ENCODE peak calls at places on chromosome 9, in six cellular contexts. Z is neural progenitor cell, R is AG09309, A is brain microvascular endothelial cell, J is heart left ventricle, Y is WTC11. O is an unnamed sample.

GRCh38 chr9:73437758-73438157 is 286.1 kb downstream of the ANXA1 start:
- DNase-seq in Z (no peak), R (no peak), A (no peak), J (no peak), Y (no peak), O (peak; percentile 10)

GRCh38 chr9:97889941-97890557 is 32.3 kb downstream of the TRMO start:
- DNase-seq in Z (peak; percentile 67), R (no peak), A (no peak), J (no peak), Y (peak; percentile 81), O (no peak)

GRCh38 chr9:91659529-91660294 is 236.1 kb upstream of the NFIL3 start:
- DNase-seq in Z (peak; percentile 53), R (no peak), A (peak; percentile 37), J (no peak), Y (peak; percentile 46), O (no peak)

GRCh38 chr9:6869081-6869948 is 111.5 kb downstream of the KDM4C start:
- DNase-seq in Z (no peak), R (no peak), A (no peak), J (no peak), Y (no peak), O (no peak)

GRCh38 chr9:131300444-131300843 is 10.9 kb downstream of the PLPP7 start:
- DNase-seq in Z (no peak), R (no peak), A (no peak), J (no peak), Y (no peak), O (no peak)

GRCh38 chr9:85554349-85554748 is 187.4 kb downstream of the AGTPBP1 start:
- DNase-seq in Z (no peak), R (no peak), A (no peak), J (no peak), Y (no peak), O (no peak)

GRCh38 chr9:18910858-18911257 is 122.2 kb downstream of the SAXO1 start:
- DNase-seq in Z (no peak), R (no peak), A (peak; percentile 29), J (no peak), Y (no peak), O (no peak)

GRCh38 chr9:123031963-123032362 is 1.5 kb upstream of the GPR21 start:
- DNase-seq in Z (no peak), R (no peak), A (no peak), J (no peak), Y (no peak), O (no peak)

GRCh38 chr9:101708855-101709254 is 29.6 kb downstream of the GRIN3A start:
- DNase-seq in Z (no peak), R (no peak), A (no peak), J (no peak), Y (no peak), O (no peak)

GRCh38 chr9:137048655-137049543 is 2.9 kb upstream of the NPDC1 start:
- DNase-seq in Z (no peak), R (no peak), A (no peak), J (no peak), Y (peak; percentile 57), O (no peak)

GRCh38 chr9:124897570-124898460 is 35.9 kb downstream of the ARPC5L start:
- DNase-seq in Z (no peak), R (no peak), A (no peak), J (no peak), Y (no peak), O (no peak)

GRCh38 chr9:82140471-82140870 is 151.9 kb downstream of the SPATA31D1 start:
- DNase-seq in Z (no peak), R (no peak), A (no peak), J (no peak), Y (no peak), O (no peak)

GRCh38 chr9:96219615-96220257 is 82.2 kb downstream of the HSD17B3 start:
- DNase-seq in Z (peak; percentile 28), R (no peak), A (no peak), J (peak; percentile 52), Y (peak; percentile 73), O (no peak)

GRCh38 chr9:91119147-91119546 is 242.6 kb downstream of the AUH start:
- DNase-seq in Z (no peak), R (no peak), A (peak; percentile 31), J (no peak), Y (no peak), O (no peak)

GRCh38 chr9:108087781-108088180 is 598.2 kb upstream of the KLF4 start:
- DNase-seq in Z (no peak), R (no peak), A (no peak), J (no peak), Y (no peak), O (no peak)

GRCh38 chr9:129987941-129988340 is 55.0 kb downstream of the FNBP1 start:
- DNase-seq in Z (no peak), R (no peak), A (no peak), J (no peak), Y (no peak), O (no peak)

GRCh38 chr9:98998441-98999151 is 54.9 kb downstream of the COL15A1 start:
- DNase-seq in Z (peak; percentile 82), R (no peak), A (peak; percentile 77), J (peak; percentile 91), Y (peak; percentile 88), O (peak; percentile 44)

GRCh38 chr9:5536684-5537083 is 26.4 kb downstream of the PDCD1LG2 start:
- DNase-seq in Z (no peak), R (no peak), A (no peak), J (no peak), Y (no peak), O (no peak)

GRCh38 chr9:121921444-121921843 is 171.7 kb downstream of the TTLL11 start:
- DNase-seq in Z (no peak), R (no peak), A (no peak), J (no peak), Y (no peak), O (no peak)

GRCh38 chr9:37332581-37332980 is 89.9 kb upstream of the GRHPR start:
- DNase-seq in Z (no peak), R (no peak), A (no peak), J (no peak), Y (no peak), O (no peak)

GRCh38 chr9:111041902-111042301 is 3.6 kb upstream of the LPAR1 start:
- DNase-seq in Z (no peak), R (no peak), A (no peak), J (no peak), Y (no peak), O (no peak)

GRCh38 chr9:72911816-72912215 is 41.0 kb downstream of the ALDH1A1 start:
- DNase-seq in Z (no peak), R (no peak), A (no peak), J (no peak), Y (no peak), O (no peak)

GRCh38 chr9:135729480-135729879 is 27.5 kb downstream of the KCNT1 start:
- DNase-seq in Z (no peak), R (no peak), A (no peak), J (no peak), Y (no peak), O (no peak)

GRCh38 chr9:105431413-105432246 is 16.2 kb upstream of the FSD1L start:
- DNase-seq in Z (no peak), R (no peak), A (no peak), J (no peak), Y (no peak), O (no peak)

GRCh38 chr9:137878146-137878941 is 762 bp downstream of the CACNA1B start:
- DNase-seq in Z (peak; percentile 96), R (no peak), A (peak; percentile 3), J (no peak), Y (peak; percentile 90), O (no peak)

GRCh38 chr9:84229186-84229585 is 111.4 kb downstream of the SLC28A3 start:
- DNase-seq in Z (no peak), R (no peak), A (no peak), J (no peak), Y (no peak), O (no peak)

GRCh38 chr9:115211413-115212204 is 93.7 kb upstream of the TNC start:
- DNase-seq in Z (no peak), R (peak; percentile 89), A (peak; percentile 74), J (no peak), Y (no peak), O (peak; percentile 49)

DNA sequence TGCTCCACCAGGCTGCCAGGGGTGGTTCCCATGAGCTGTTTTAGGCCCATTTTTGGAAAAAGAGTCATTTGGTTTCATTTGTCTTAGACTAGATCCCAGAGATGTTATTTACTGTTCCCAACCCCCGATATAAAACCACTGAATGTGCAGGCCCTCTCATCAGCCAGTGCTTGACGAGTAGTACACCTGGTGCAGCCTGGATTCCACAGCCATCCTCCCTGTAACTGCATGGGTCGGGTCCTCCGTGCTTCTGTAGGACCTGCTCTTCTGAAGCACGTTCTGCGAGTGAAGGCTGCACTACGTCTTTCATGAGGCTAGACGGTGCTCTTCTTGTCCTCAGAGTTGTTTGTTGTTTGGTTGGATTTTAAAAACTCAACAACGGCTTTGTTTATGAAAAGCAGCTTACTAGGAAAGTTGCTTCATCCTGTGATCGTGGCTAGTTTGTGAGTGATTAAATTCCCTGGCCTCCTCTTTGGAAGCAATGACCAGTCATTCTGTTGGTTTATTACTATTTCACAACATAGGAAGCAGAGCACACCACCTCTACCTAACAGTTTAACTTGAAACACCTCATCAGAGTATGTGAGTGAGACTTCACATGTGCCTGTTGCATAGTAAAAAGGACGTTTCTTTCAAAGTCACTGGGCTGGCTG is 135.2 kb downstream of the AOPEP start:
- DNase-seq in Z (no peak), R (peak; percentile 82), A (no peak), J (no peak), Y (no peak), O (peak; percentile 78)
- TF ChIP-seq CTCF in Z (no peak), R (no peak), A (no peak), J (no peak), Y (no peak), O (no peak)

GRCh38 chr9:3513265-3513818 is 12.5 kb downstream of the RFX3 start:
- DNase-seq in Z (no peak), R (no peak), A (no peak), J (no peak), Y (no peak), O (no peak)
- TF ChIP-seq CTCF in Z (no peak), R (no peak), A (no peak), J (no peak), Y (no peak), O (no peak)

GRCh38 chr9:112921549-112921948 is 30.9 kb upstream of the SLC46A2 start:
- DNase-seq in Z (peak; percentile 62), R (peak; percentile 57), A (peak; percentile 56), J (no peak), Y (no peak), O (no peak)
- TF ChIP-seq CTCF in Z (peak; percentile 62), R (peak; percentile 72), A (peak; percentile 78), J (peak; percentile 48), Y (no peak), O (peak; percentile 63)

DNA sequence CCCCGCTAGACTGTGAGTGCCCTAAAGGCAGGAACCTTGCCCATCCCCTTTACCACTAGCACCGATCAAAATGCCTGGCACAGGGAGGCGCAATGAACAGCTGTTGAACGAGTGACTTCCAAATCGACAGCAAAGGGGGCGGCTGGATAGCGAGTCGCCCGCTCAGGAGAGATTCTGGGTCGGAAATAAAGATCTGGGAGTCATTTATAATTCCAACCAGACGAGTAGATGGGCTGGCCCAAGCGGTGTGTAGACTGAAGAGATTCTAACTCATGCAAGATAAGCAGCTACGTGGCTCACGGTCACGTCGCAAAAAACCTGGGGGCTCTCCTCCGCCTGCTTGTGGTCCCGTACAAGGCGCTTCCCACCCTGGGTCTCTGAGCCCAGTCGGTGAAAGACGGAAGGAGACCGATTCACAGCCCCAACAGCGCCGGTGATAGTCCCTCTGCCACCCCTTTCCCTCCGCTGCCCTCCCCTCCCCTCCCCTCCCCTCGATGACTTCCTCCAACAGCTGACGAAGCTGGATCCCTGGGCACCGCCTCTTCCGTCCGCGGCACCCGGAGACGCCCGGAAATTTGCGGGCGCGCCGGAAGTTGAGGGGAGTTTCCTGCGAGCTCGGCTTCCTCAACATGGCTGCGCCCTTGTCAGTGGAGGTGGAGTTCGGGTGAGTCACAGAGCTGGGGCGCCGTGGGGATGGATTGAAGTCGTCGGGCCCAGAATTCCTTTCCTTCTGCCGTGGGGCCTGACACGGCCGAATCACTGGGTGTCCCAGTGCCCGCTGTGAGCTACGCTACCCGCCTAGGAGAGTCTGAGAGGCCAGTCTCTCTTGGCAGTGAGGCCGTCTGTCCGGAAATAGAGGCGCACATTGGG is at the start of gene URM1:
- DNase-seq in Z (peak; percentile 96), R (peak; percentile 81), A (peak; percentile 96), J (peak; percentile 97), Y (peak; percentile 92), O (peak; percentile 82)
- TF ChIP-seq CTCF in Z (peak; percentile 11), R (peak; percentile 17), A (peak; percentile 11), J (no peak), Y (no peak), O (peak; percentile 31)